ENCODE peak calls at places on chromosome 2, in seven cellular contexts. G is psoas muscle, P is fibroblast of mammary gland, W is AG10803, J is AG09309, U is uterus, H is tibial artery. C is an unnamed sample.

GRCh38 chr2:235630723-235631122 is 136.9 kb downstream of the AGAP1 start:
- DNase-seq in G (no peak), P (no peak), W (no peak), J (no peak), U (no peak), H (no peak), C (no peak)

GRCh38 chr2:19369341-19369955 is 11.0 kb upstream of the OSR1 start:
- DNase-seq in G (no peak), P (peak), W (peak), J (no peak), U (no peak), H (peak), C (peak)

GRCh38 chr2:202208526-202208925 is 29.9 kb downstream of the SUMO1 start:
- DNase-seq in G (no peak), P (no peak), W (no peak), J (no peak), U (no peak), H (no peak), C (no peak)

GRCh38 chr2:232104076-232104646 is 142.6 kb downstream of the DIS3L2 start:
- DNase-seq in G (no peak), P (peak), W (no peak), J (no peak), U (no peak), H (no peak), C (peak)

GRCh38 chr2:205796914-205797313 is 114.6 kb downstream of the NRP2 start:
- DNase-seq in G (no peak), P (no peak), W (no peak), J (no peak), U (no peak), H (no peak), C (no peak)

GRCh38 chr2:133806564-133806963 is 238.3 kb upstream of the NCKAP5 start:
- DNase-seq in G (no peak), P (no peak), W (no peak), J (no peak), U (no peak), H (no peak), C (no peak)

GRCh38 chr2:147863835-147864234 is 19.0 kb downstream of the ACVR2A start:
- DNase-seq in G (no peak), P (peak), W (no peak), J (no peak), U (no peak), H (no peak), C (no peak)

GRCh38 chr2:237818066-237818473 is 19.5 kb downstream of the RBM44 start:
- DNase-seq in G (no peak), P (peak), W (peak), J (peak), U (no peak), H (no peak), C (peak)

GRCh38 chr2:67516899-67517530 is 119.9 kb downstream of the ETAA1 start:
- DNase-seq in G (no peak), P (peak), W (peak), J (peak), U (peak), H (no peak), C (peak)

GRCh38 chr2:84850471-84850870 is 30.4 kb downstream of the TRABD2A start:
- DNase-seq in G (no peak), P (no peak), W (no peak), J (no peak), U (no peak), H (no peak), C (no peak)

GRCh38 chr2:39119732-39120520 is 925 bp downstream of the SOS1 start:
- DNase-seq in G (peak), P (peak), W (peak), J (no peak), U (peak), H (peak), C (peak)

GRCh38 chr2:217970206-217970605 is 32.6 kb downstream of the TNS1 start:
- DNase-seq in G (no peak), P (peak), W (peak), J (no peak), U (no peak), H (no peak), C (no peak)

GRCh38 chr2:178123163-178123562 is 10.9 kb downstream of the RBM45 start:
- DNase-seq in G (no peak), P (no peak), W (no peak), J (no peak), U (no peak), H (no peak), C (no peak)

GRCh38 chr2:17827306-17827705 is 11.0 kb downstream of the MSGN1 start:
- DNase-seq in G (no peak), P (no peak), W (no peak), J (no peak), U (no peak), H (no peak), C (no peak)

GRCh38 chr2:154240921-154241379 is 369.2 kb downstream of the GALNT13 start:
- DNase-seq in G (peak), P (no peak), W (no peak), J (no peak), U (no peak), H (no peak), C (no peak)

GRCh38 chr2:96239091-96239490 is 26.7 kb downstream of the TMEM127 start:
- DNase-seq in G (no peak), P (no peak), W (no peak), J (no peak), U (no peak), H (no peak), C (no peak)

GRCh38 chr2:88003074-88003755 is 13.1 kb downstream of the RNU2-63P start:
- DNase-seq in G (no peak), P (no peak), W (no peak), J (no peak), U (no peak), H (no peak), C (peak)

GRCh38 chr2:166090900-166091299 is 36.9 kb downstream of the SCN1A start:
- DNase-seq in G (no peak), P (peak), W (peak), J (peak), U (no peak), H (no peak), C (peak)

GRCh38 chr2:53787255-53787910 is 539 bp downstream of the ERLEC1 start:
- DNase-seq in G (no peak), P (peak), W (peak), J (no peak), U (no peak), H (no peak), C (peak)

GRCh38 chr2:48043746-48044145 is 137.4 kb upstream of the FBXO11 start:
- DNase-seq in G (no peak), P (no peak), W (no peak), J (no peak), U (no peak), H (no peak), C (no peak)

GRCh38 chr2:164896226-164896625 is 54.6 kb upstream of the COBLL1 start:
- DNase-seq in G (no peak), P (no peak), W (peak), J (no peak), U (no peak), H (no peak), C (peak)

GRCh38 chr2:69797836-69798465 is 31.5 kb upstream of the GMCL1 start:
- DNase-seq in G (no peak), P (no peak), W (peak), J (no peak), U (no peak), H (no peak), C (peak)

GRCh38 chr2:239193925-239194687 is 206.7 kb downstream of the HDAC4 start:
- DNase-seq in G (no peak), P (peak), W (no peak), J (no peak), U (peak), H (peak), C (peak)
- TF ChIP-seq CTCF in G (no peak), P (peak), W (peak), J (no peak), U (no peak), H (no peak), C (peak)

GRCh38 chr2:98333922-98334321 is 12.3 kb upstream of the CNGA3 start:
- DNase-seq in G (no peak), P (peak), W (no peak), J (no peak), U (no peak), H (no peak), C (peak)
- H3K4me3 ChIP-seq in G (no peak), P (no peak), W (no peak), J (no peak), U (no peak), H (no peak), C (no peak)

DNA sequence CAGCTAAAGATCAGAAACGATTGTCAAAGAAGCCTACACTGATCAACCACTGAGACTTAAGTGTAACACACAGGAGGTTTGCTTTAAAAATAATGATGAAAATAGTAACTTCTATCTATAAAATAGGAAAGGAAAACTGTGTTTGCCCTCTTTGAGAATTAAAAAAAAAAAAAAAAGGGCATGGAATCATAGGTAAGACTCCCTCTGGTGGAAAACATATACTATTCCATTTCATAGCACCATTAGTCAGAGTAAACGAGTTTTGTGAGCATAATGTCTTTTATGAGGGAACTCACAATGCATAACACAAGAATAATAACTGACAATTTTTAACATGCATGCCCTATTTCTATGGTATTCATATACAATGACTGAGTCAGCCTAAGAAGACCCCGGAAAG is 36.3 kb downstream of the SLC35F5 start:
- DNase-seq in G (no peak), P (peak), W (peak), J (no peak), U (no peak), H (no peak), C (peak)
- TF ChIP-seq CTCF in G (peak), P (peak), W (peak), J (peak), U (no peak), H (peak), C (peak)

GRCh38 chr2:73284296-73285161 is at the start of gene FBXO41:
- DNase-seq in G (peak), P (no peak), W (no peak), J (no peak), U (peak), H (no peak), C (peak)

GRCh38 chr2:73285162-73285739 is 973 bp upstream of the FBXO41 start:
- DNase-seq in G (no peak), P (no peak), W (no peak), J (no peak), U (no peak), H (no peak), C (no peak)

GRCh38 chr2:73281244-73281643 is 3.0 kb downstream of the FBXO41 start:
- DNase-seq in G (no peak), P (peak), W (no peak), J (no peak), U (no peak), H (no peak), C (no peak)

GRCh38 chr2:73283545-73284295 is 558 bp downstream of the FBXO41 start:
- DNase-seq in G (no peak), P (no peak), W (no peak), J (no peak), U (no peak), H (no peak), C (no peak)

GRCh38 chr2:73282924-73283544 is 1.2 kb downstream of the FBXO41 start:
- DNase-seq in G (no peak), P (no peak), W (no peak), J (no peak), U (no peak), H (no peak), C (no peak)
- H3K4me3 ChIP-seq in G (no peak), P (no peak), W (no peak), J (peak), U (no peak), H (no peak), C (peak)